ENCODE peak calls at places on chromosomes 13 and 19, in seven cellular contexts. One of them, this sample, is unnamed.

GRCh38 chr19:19215792-19216191 is 4.0 kb downstream of the NCAN start:
- DNase-seq in hepatocyte: no peak
- DNase-seq in HCT116: no peak
- DNase-seq in PC-3: no peak
- DNase-seq in neural progenitor cell: no peak
- DNase-seq in GM23248: no peak
- DNase-seq in GM23338: no peak
- DNase-seq in this sample: no peak

GRCh38 chr13:36766295-36766694 is 52.7 kb upstream of the RFXAP start:
- DNase-seq in hepatocyte: no peak
- DNase-seq in GM23248: peak
- DNase-seq in PC-3: peak
- DNase-seq in neural progenitor cell: no peak
- DNase-seq in GM23338: peak
- DNase-seq in HCT116: peak
- DNase-seq in this sample: no peak

GRCh38 chr19:41421314-41421713 is 5.9 kb downstream of the B3GNT8 start:
- DNase-seq in neural progenitor cell: no peak
- DNase-seq in hepatocyte: no peak
- DNase-seq in HCT116: no peak
- DNase-seq in GM23338: no peak
- DNase-seq in PC-3: no peak
- DNase-seq in GM23248: no peak
- DNase-seq in this sample: no peak

GRCh38 chr19:43430142-43430710 is 15.5 kb downstream of the TEX101 start:
- DNase-seq in GM23338: peak
- DNase-seq in hepatocyte: peak
- DNase-seq in HCT116: no peak
- DNase-seq in GM23248: no peak
- DNase-seq in PC-3: no peak
- DNase-seq in neural progenitor cell: no peak
- DNase-seq in this sample: peak

GRCh38 chr19:58466760-58467589 is at the start of gene ZNF324:
- DNase-seq in GM23248: peak
- DNase-seq in GM23338: peak
- DNase-seq in hepatocyte: peak
- DNase-seq in neural progenitor cell: peak
- DNase-seq in PC-3: peak
- DNase-seq in HCT116: peak
- DNase-seq in this sample: peak

GRCh38 chr13:35785563-35786327 is 309.3 kb upstream of the MAB21L1 start:
- DNase-seq in neural progenitor cell: peak
- DNase-seq in PC-3: no peak
- DNase-seq in GM23248: no peak
- DNase-seq in GM23338: no peak
- DNase-seq in hepatocyte: no peak
- DNase-seq in HCT116: no peak
- DNase-seq in this sample: no peak

GRCh38 chr13:91136806-91137205 is 210.7 kb upstream of the MIR17HG start:
- DNase-seq in GM23248: no peak
- DNase-seq in neural progenitor cell: peak
- DNase-seq in hepatocyte: no peak
- DNase-seq in HCT116: no peak
- DNase-seq in PC-3: no peak
- DNase-seq in GM23338: no peak
- DNase-seq in this sample: no peak

GRCh38 chr13:106560791-106561190 is 7.1 kb downstream of the ARGLU1 start:
- DNase-seq in neural progenitor cell: no peak
- DNase-seq in GM23248: no peak
- DNase-seq in PC-3: no peak
- DNase-seq in GM23338: no peak
- DNase-seq in HCT116: no peak
- DNase-seq in hepatocyte: no peak
- DNase-seq in this sample: no peak

GRCh38 chr13:98801626-98802418 is 49.4 kb upstream of the SLC15A1 start:
- DNase-seq in hepatocyte: no peak
- DNase-seq in PC-3: no peak
- DNase-seq in neural progenitor cell: no peak
- DNase-seq in HCT116: no peak
- DNase-seq in GM23248: no peak
- DNase-seq in GM23338: no peak
- DNase-seq in this sample: no peak

GRCh38 chr13:49314344-49314882 is 66.7 kb downstream of the CDADC1 start:
- DNase-seq in GM23338: no peak
- DNase-seq in neural progenitor cell: no peak
- DNase-seq in HCT116: peak
- DNase-seq in GM23248: peak
- DNase-seq in hepatocyte: no peak
- DNase-seq in PC-3: peak
- DNase-seq in this sample: no peak
- TF ChIP-seq EZH2phosphoT487 in GM23338: no peak
- TF ChIP-seq EZH2phosphoT487 in neural progenitor cell: no peak
- TF ChIP-seq EZH2phosphoT487 in HCT116: no peak
- TF ChIP-seq EZH2phosphoT487 in GM23248: peak
- TF ChIP-seq EZH2phosphoT487 in hepatocyte: no peak
- TF ChIP-seq EZH2phosphoT487 in PC-3: no peak
- TF ChIP-seq EZH2phosphoT487 in this sample: no peak

GRCh38 chr13:67314405-67314804 is 84.3 kb upstream of the PCDH9 start:
- DNase-seq in hepatocyte: no peak
- DNase-seq in neural progenitor cell: no peak
- DNase-seq in GM23338: no peak
- DNase-seq in PC-3: no peak
- DNase-seq in GM23248: no peak
- DNase-seq in HCT116: no peak
- DNase-seq in this sample: no peak
- TF ChIP-seq EZH2 in hepatocyte: no peak
- TF ChIP-seq EZH2 in neural progenitor cell: no peak
- TF ChIP-seq EZH2 in GM23338: no peak
- TF ChIP-seq EZH2 in PC-3: no peak
- TF ChIP-seq EZH2 in GM23248: no peak
- TF ChIP-seq EZH2 in HCT116: no peak
- TF ChIP-seq EZH2 in this sample: no peak

DNA sequence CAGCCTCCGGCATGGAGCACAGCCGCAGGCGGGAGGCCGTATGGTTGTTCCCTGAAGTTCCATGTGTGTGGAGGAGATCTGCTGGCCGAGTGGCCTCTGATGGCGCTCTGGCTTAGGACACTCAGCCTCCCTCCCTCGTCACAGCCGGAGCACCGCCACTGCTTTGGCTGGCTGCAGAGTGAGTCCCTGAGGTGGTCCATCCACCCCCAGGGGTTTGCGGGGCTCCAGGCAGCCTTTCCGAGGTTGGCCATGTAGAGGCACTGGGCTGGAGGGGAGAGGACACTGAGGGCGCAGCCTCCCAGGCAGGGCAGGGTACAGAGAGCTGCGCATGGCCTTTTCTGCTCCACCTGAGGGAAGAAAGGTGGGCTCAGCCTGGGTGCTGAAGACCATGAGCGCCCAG is 19.8 kb upstream of the NPAS1 start:
- DNase-seq in hepatocyte: no peak
- DNase-seq in neural progenitor cell: no peak
- DNase-seq in HCT116: no peak
- DNase-seq in GM23248: no peak
- DNase-seq in GM23338: no peak
- DNase-seq in PC-3: no peak
- DNase-seq in this sample: no peak
- TF ChIP-seq EZH2phosphoT487 in hepatocyte: no peak
- TF ChIP-seq EZH2phosphoT487 in neural progenitor cell: no peak
- TF ChIP-seq EZH2phosphoT487 in HCT116: no peak
- TF ChIP-seq EZH2phosphoT487 in GM23248: no peak
- TF ChIP-seq EZH2phosphoT487 in GM23338: no peak
- TF ChIP-seq EZH2phosphoT487 in PC-3: no peak
- TF ChIP-seq EZH2phosphoT487 in this sample: no peak

GRCh38 chr13:96994849-96995243 is 570 bp upstream of the OXGR1 start:
- DNase-seq in PC-3: no peak
- DNase-seq in GM23248: no peak
- DNase-seq in HCT116: no peak
- DNase-seq in neural progenitor cell: no peak
- DNase-seq in GM23338: peak
- DNase-seq in hepatocyte: no peak
- DNase-seq in this sample: no peak

GRCh38 chr13:96992633-96993032 is 1.6 kb downstream of the OXGR1 start:
- DNase-seq in GM23338: no peak
- DNase-seq in GM23248: no peak
- DNase-seq in PC-3: no peak
- DNase-seq in hepatocyte: no peak
- DNase-seq in HCT116: no peak
- DNase-seq in neural progenitor cell: no peak
- DNase-seq in this sample: no peak

GRCh38 chr13:96993660-96994029 is 631 bp downstream of the OXGR1 start:
- DNase-seq in GM23248: peak
- DNase-seq in PC-3: no peak
- DNase-seq in HCT116: no peak
- DNase-seq in neural progenitor cell: peak
- DNase-seq in hepatocyte: peak
- DNase-seq in GM23338: peak
- DNase-seq in this sample: no peak

GRCh38 chr13:96996097-96996496 is 1.8 kb upstream of the OXGR1 start:
- DNase-seq in PC-3: no peak
- DNase-seq in neural progenitor cell: no peak
- DNase-seq in GM23338: no peak
- DNase-seq in hepatocyte: no peak
- DNase-seq in HCT116: no peak
- DNase-seq in GM23248: no peak
- DNase-seq in this sample: no peak

DNA sequence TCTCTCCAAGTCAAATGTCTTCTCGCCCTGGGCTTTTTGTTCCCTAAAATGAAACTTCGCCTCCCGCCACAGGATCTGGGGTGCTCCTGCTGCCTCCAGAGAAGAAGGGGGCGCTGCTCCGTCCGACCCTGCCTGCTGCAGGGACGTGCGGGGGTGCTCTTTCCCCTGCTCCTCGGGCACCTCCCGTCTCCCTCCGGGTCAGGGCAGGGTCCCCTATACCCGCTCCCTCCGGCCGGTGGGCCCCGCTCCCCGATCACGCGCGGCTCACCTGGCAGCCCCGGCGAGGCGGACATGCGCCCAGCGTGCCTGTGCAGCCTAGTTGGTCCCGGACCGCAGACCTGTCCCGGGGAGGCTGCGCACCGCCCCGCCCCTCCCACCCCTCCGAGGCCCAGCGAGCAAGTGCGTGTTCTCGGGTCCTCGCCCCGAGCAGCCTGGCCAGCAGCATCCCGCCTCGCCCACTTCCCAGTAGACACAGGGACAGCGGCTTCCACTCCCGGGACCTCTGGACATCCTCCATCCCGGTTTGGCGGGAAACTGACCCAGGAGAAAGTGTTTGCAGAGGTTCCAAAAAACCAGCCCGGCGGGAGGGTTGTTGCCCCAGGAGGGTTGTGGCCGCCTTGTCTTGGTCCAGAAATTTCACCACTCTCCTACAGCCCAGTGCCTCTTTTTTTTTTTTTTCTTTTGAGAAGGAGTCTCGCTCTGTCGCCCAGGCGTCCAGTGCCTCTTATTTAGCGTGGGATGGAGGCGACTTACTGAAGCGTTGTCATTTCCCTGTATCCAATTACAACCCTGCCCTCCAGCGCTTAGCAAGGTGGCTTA is at the start of gene OXGR1:
- DNase-seq in GM23338: peak
- DNase-seq in HCT116: no peak
- DNase-seq in neural progenitor cell: peak
- DNase-seq in GM23248: peak
- DNase-seq in hepatocyte: no peak
- DNase-seq in PC-3: no peak
- DNase-seq in this sample: peak
- TF ChIP-seq EZH2 in GM23338: no peak
- TF ChIP-seq EZH2 in HCT116: no peak
- TF ChIP-seq EZH2 in neural progenitor cell: peak
- TF ChIP-seq EZH2 in GM23248: no peak
- TF ChIP-seq EZH2 in hepatocyte: no peak
- TF ChIP-seq EZH2 in PC-3: no peak
- TF ChIP-seq EZH2 in this sample: no peak

GRCh38 chr13:113495494-113496251 is 5.2 kb upstream of the DCUN1D2 start:
- DNase-seq in hepatocyte: peak
- DNase-seq in GM23248: no peak
- DNase-seq in PC-3: no peak
- DNase-seq in neural progenitor cell: peak
- DNase-seq in GM23338: peak
- DNase-seq in HCT116: no peak
- DNase-seq in this sample: no peak

GRCh38 chr13:113490496-113491417 is at the start of gene DCUN1D2:
- DNase-seq in GM23338: peak
- DNase-seq in HCT116: peak
- DNase-seq in hepatocyte: peak
- DNase-seq in PC-3: peak
- DNase-seq in GM23248: peak
- DNase-seq in neural progenitor cell: peak
- DNase-seq in this sample: peak

GRCh38 chr13:113491418-113491883 is 940 bp upstream of the DCUN1D2 start:
- DNase-seq in HCT116: no peak
- DNase-seq in PC-3: peak
- DNase-seq in neural progenitor cell: peak
- DNase-seq in hepatocyte: peak
- DNase-seq in GM23248: peak
- DNase-seq in GM23338: peak
- DNase-seq in this sample: no peak

GRCh38 chr13:113491982-113492381 is 1.5 kb upstream of the DCUN1D2 start:
- DNase-seq in PC-3: no peak
- DNase-seq in neural progenitor cell: no peak
- DNase-seq in hepatocyte: no peak
- DNase-seq in GM23248: no peak
- DNase-seq in HCT116: no peak
- DNase-seq in GM23338: no peak
- DNase-seq in this sample: no peak

GRCh38 chr13:113493315-113493951 is 2.9 kb upstream of the DCUN1D2 start:
- DNase-seq in PC-3: peak
- DNase-seq in neural progenitor cell: no peak
- DNase-seq in HCT116: peak
- DNase-seq in hepatocyte: peak
- DNase-seq in GM23338: no peak
- DNase-seq in GM23248: peak
- DNase-seq in this sample: peak
- TF ChIP-seq EZH2phosphoT487 in PC-3: no peak
- TF ChIP-seq EZH2phosphoT487 in neural progenitor cell: no peak
- TF ChIP-seq EZH2phosphoT487 in HCT116: no peak
- TF ChIP-seq EZH2phosphoT487 in hepatocyte: no peak
- TF ChIP-seq EZH2phosphoT487 in GM23338: no peak
- TF ChIP-seq EZH2phosphoT487 in GM23248: no peak
- TF ChIP-seq EZH2phosphoT487 in this sample: no peak

GRCh38 chr19:5064896-5065295 is 96.0 kb downstream of the KDM4B start:
- DNase-seq in GM23338: no peak
- DNase-seq in PC-3: no peak
- DNase-seq in GM23248: no peak
- DNase-seq in neural progenitor cell: no peak
- DNase-seq in hepatocyte: no peak
- DNase-seq in HCT116: no peak
- DNase-seq in this sample: no peak
- TF ChIP-seq EZH2 in GM23338: no peak
- TF ChIP-seq EZH2 in PC-3: no peak
- TF ChIP-seq EZH2 in GM23248: no peak
- TF ChIP-seq EZH2 in neural progenitor cell: no peak
- TF ChIP-seq EZH2 in hepatocyte: no peak
- TF ChIP-seq EZH2 in HCT116: no peak
- TF ChIP-seq EZH2 in this sample: no peak

This sample was measured in MM.1S.